ENCODE peak calls at places on chromosomes 4 and X, in nine cellular contexts. P is right atrium auricular region; U is endodermal cell; B is CD4-positive, alpha-beta memory T cell; M is A673; R is H9; O is astrocyte; Y is fibroblast of lung; V is upper lobe of right lung. G is an unnamed sample. For H3K4me1, the result is how much of the 10 kb centered on the place peaks cover.

GRCh38 chr4:74311696-74312313 is 3.5 kb downstream of the EPGN start:
- DNase-seq in P (no peak), U (no peak), B (no peak), M (peak), R (no peak), O (peak), Y (peak), V (no peak), G (no peak)

GRCh38 chr4:114754616-114755015 is 156.0 kb downstream of the UGT8 start:
- DNase-seq in P (no peak), U (no peak), B (no peak), M (no peak), R (no peak), O (no peak), Y (no peak), V (no peak), G (no peak)

GRCh38 chr4:1992468-1993168 is 16.2 kb downstream of the NELFA start:
- DNase-seq in P (no peak), U (peak), B (no peak), M (no peak), R (peak), O (no peak), Y (no peak), V (peak), G (no peak)

GRCh38 chr4:86482851-86483490 is 111.1 kb upstream of the PTPN13 start:
- DNase-seq in P (no peak), U (peak), B (no peak), M (peak), R (peak), O (no peak), Y (peak), V (no peak), G (no peak)

GRCh38 chr4:145829629-145830395 is 108.8 kb downstream of the ZNF827 start:
- DNase-seq in P (no peak), U (no peak), B (no peak), M (no peak), R (no peak), O (no peak), Y (no peak), V (no peak), G (no peak)

GRCh38 chr4:26029512-26030131 is 115.6 kb downstream of the SMIM20 start:
- DNase-seq in P (no peak), U (peak), B (no peak), M (no peak), R (peak), O (no peak), Y (no peak), V (no peak), G (no peak)

GRCh38 chr4:98686046-98686385 is 27.6 kb upstream of the TSPAN5 start:
- DNase-seq in P (no peak), U (no peak), B (no peak), M (no peak), R (no peak), O (no peak), Y (no peak), V (no peak), G (no peak)

GRCh38 chr4:4418676-4419370 is 31.9 kb downstream of the NSG1 start:
- DNase-seq in P (no peak), U (peak), B (no peak), M (no peak), R (peak), O (no peak), Y (no peak), V (peak), G (no peak)

GRCh38 chr4:104907074-104907649 is 239.5 kb upstream of the TET2 start:
- DNase-seq in P (no peak), U (no peak), B (no peak), M (no peak), R (no peak), O (no peak), Y (no peak), V (no peak), G (no peak)

GRCh38 chr4:105909699-105910340 is 14.5 kb downstream of the NPNT start:
- DNase-seq in P (no peak), U (peak), B (no peak), M (no peak), R (no peak), O (no peak), Y (peak), V (no peak), G (no peak)

GRCh38 chr4:66465111-66465510 is 794.8 kb upstream of the EPHA5 start:
- DNase-seq in P (no peak), U (no peak), B (no peak), M (no peak), R (no peak), O (peak), Y (no peak), V (no peak), G (no peak)

GRCh38 chrX:39930777-39931553 is 166.8 kb downstream of the BCOR start:
- DNase-seq in P (no peak), U (no peak), B (no peak), M (no peak), R (no peak), O (no peak), Y (no peak), V (no peak), G (no peak)

GRCh38 chrX:123219916-123220315 is 35.8 kb downstream of the GRIA3 start:
- DNase-seq in P (no peak), U (no peak), B (no peak), M (no peak), R (peak), O (peak), Y (no peak), V (no peak), G (no peak)

GRCh38 chr4:150206265-150206664 is 128.0 kb downstream of the DCLK2 start:
- DNase-seq in P (no peak), U (no peak), B (no peak), M (no peak), R (no peak), O (no peak), Y (no peak), V (no peak), G (no peak)

GRCh38 chr4:10175626-10176025 is 59.0 kb upstream of the WDR1 start:
- DNase-seq in P (no peak), U (no peak), B (no peak), M (no peak), R (no peak), O (no peak), Y (no peak), V (no peak), G (no peak)

GRCh38 chr4:11603594-11604194 is 175.0 kb upstream of the HS3ST1 start:
- DNase-seq in P (no peak), U (peak), B (no peak), M (no peak), R (no peak), O (no peak), Y (no peak), V (no peak), G (no peak)

GRCh38 chr4:142516686-142517145 is 329.4 kb downstream of the INPP4B start:
- DNase-seq in P (no peak), U (no peak), B (no peak), M (no peak), R (no peak), O (peak), Y (peak), V (no peak), G (no peak)

GRCh38 chr4:153676984-153677383 is 7.1 kb upstream of the TLR2 start:
- DNase-seq in P (no peak), U (no peak), B (no peak), M (no peak), R (no peak), O (peak), Y (peak), V (no peak), G (no peak)

GRCh38 chr4:118354913-118355312 is 2.1 kb upstream of the PRSS12 start:
- DNase-seq in P (no peak), U (no peak), B (no peak), M (no peak), R (no peak), O (no peak), Y (no peak), V (no peak), G (no peak)

GRCh38 chr4:7187691-7188090 is 4.6 kb upstream of the SORCS2 start:
- DNase-seq in P (no peak), U (peak), B (no peak), M (no peak), R (no peak), O (no peak), Y (no peak), V (peak), G (no peak)
- H3K4me1 ChIP-seq in P (under half), U (under half), B (under half), M (under half), R (under half), O (under half), Y (under half), V (under half), G (under half)

DNA sequence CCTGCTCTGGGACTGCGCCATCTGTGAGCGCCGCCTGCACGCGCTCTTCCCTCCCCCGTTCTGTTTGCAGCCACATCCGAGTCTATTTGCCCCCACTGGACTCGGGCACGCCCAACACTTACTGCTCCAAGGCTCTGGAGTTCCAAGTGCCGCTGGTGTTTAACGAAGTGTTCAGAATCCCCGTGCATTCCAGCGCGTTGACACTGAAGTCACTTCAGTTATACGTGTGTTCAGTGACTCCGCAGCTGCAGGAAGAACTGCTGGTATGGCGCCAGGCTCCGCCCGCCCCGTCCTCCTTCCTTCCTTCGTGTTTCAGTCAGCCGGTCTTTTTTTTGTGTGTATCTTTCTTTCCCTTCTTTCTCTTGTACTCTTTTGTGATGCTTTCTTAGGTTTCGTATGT is 30.7 kb upstream of the CLCN4 start:
- DNase-seq in P (no peak), U (no peak), B (no peak), M (no peak), R (no peak), O (no peak), Y (no peak), V (no peak), G (no peak)
- H3K4me1 ChIP-seq in P (under half), U (under half), B (under half), M (under half), R (under half), O (under half), Y (under half), V (under half), G (under half)

GRCh38 chrX:16851827-16852226 is 18.3 kb downstream of the RBBP7 start:
- DNase-seq in P (no peak), U (no peak), B (no peak), M (no peak), R (no peak), O (no peak), Y (no peak), V (no peak), G (no peak)
- H3K4me1 ChIP-seq in P (under half), U (under half), B (under half), M (under half), R (under half), O (under half), Y (under half), V (under half), G (under half)

GRCh38 chrX:129783176-129783776 is 3.5 kb downstream of the SASH3 start:
- DNase-seq in P (no peak), U (no peak), B (no peak), M (no peak), R (no peak), O (no peak), Y (no peak), V (no peak), G (no peak)
- H3K4me1 ChIP-seq in P (under half), U (under half), B (half or more), M (under half), R (under half), O (under half), Y (under half), V (under half), G (under half)

DNA sequence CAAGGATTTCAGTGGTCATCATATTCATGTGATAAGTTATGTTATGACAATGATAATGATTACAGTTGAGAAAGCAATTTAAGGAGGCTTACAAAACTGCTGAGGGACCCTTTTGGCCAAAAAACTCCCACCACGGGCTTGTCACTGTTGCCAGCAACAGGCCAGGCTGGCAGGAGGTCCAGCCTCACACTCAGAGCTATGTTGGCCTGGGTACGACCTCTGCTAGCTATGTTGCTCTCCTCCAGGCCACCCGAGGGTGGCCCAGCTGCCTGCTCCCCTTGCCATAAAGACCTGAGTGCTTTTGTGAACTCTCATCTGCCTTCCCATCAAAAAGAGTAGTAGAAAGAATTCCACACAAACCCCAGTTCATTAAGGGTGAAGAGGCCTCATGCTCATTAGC is 52.0 kb downstream of the MID1 start:
- DNase-seq in P (no peak), U (no peak), B (no peak), M (no peak), R (no peak), O (no peak), Y (no peak), V (no peak), G (no peak)
- H3K4me1 ChIP-seq in P (under half), U (under half), B (under half), M (under half), R (under half), O (under half), Y (under half), V (under half), G (under half)

GRCh38 chr4:39808231-39808749 is 110.4 kb downstream of the UBE2K start:
- DNase-seq in P (no peak), U (no peak), B (no peak), M (no peak), R (no peak), O (no peak), Y (no peak), V (no peak), G (no peak)
- H3K4me1 ChIP-seq in P (under half), U (under half), B (under half), M (under half), R (under half), O (under half), Y (under half), V (under half), G (under half)

DNA sequence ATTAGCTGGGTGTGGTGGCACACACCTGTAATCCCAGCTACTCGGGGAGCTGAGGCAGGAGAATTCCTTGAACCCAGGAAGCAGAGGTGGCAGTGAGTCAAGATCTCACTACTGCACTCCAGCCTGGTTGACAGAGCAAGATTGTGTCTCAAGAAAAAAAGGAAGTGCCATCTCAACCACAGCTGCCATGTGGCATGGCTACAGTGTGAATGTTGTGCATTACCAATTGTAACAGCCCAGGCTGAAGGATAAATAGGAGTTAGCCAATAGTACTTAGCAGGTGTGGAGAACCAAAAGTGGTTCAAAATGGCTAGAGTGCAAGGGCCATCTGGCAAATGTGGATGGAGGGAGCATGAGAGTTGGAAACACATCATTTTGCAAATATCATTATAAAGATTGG is 28.9 kb downstream of the SLC25A5 start:
- DNase-seq in P (no peak), U (no peak), B (no peak), M (no peak), R (no peak), O (no peak), Y (no peak), V (no peak), G (no peak)
- H3K4me1 ChIP-seq in P (under half), U (under half), B (under half), M (under half), R (under half), O (under half), Y (under half), V (under half), G (under half)

GRCh38 chr4:8388471-8388870 is 52.1 kb downstream of the ACOX3 start:
- DNase-seq in P (no peak), U (no peak), B (no peak), M (no peak), R (no peak), O (no peak), Y (no peak), V (no peak), G (no peak)
- H3K4me1 ChIP-seq in P (under half), U (under half), B (under half), M (under half), R (under half), O (under half), Y (under half), V (under half), G (under half)